ENCODE peak calls at places on chromosomes 6 and 20, in four cellular contexts. Y is GM12878, D is HepG2, F is K562. O is an unnamed sample.

GRCh38 chr6:170137911-170138910 is 152.7 kb downstream of the DLL1 start:
- DNase-seq in Y (no peak), D (no peak), F (no peak), O (no peak)

GRCh38 chr20:43323592-43323991 is 133.9 kb upstream of the PTPRT start:
- DNase-seq in Y (no peak), D (no peak), F (no peak), O (no peak)

GRCh38 chr20:58980711-58981563 is at the start of gene NELFCD:
- DNase-seq in Y (no peak), D (peak), F (peak), O (peak)

GRCh38 chr6:158506577-158506976 is 53.3 kb upstream of the TMEM181 start:
- DNase-seq in Y (no peak), D (peak), F (peak), O (peak)

GRCh38 chr20:48260370-48260769 is 475.1 kb upstream of the SULF2 start:
- DNase-seq in Y (no peak), D (no peak), F (no peak), O (no peak)

GRCh38 chr6:42201382-42201781 is 6.6 kb upstream of the GUCA1B start:
- DNase-seq in Y (no peak), D (no peak), F (no peak), O (no peak)

GRCh38 chr6:133632206-133632605 is 256.7 kb upstream of the TCF21 start:
- DNase-seq in Y (no peak), D (no peak), F (no peak), O (no peak)

GRCh38 chr6:134317471-134318131 is at the start of gene SGK1:
- DNase-seq in Y (no peak), D (no peak), F (no peak), O (peak)

GRCh38 chr20:3710703-3711417 is 1.5 kb downstream of the SIGLEC1 start:
- DNase-seq in Y (no peak), D (peak), F (peak), O (peak)

GRCh38 chr6:30612213-30612612 is 4.8 kb downstream of the PPP1R10 start:
- DNase-seq in Y (no peak), D (no peak), F (peak), O (no peak)

GRCh38 chr6:37354526-37355384 is 972 bp downstream of the RNF8 start:
- DNase-seq in Y (no peak), D (no peak), F (peak), O (peak)

GRCh38 chr6:30724906-30725667 is 4.9 kb downstream of the TUBB start:
- DNase-seq in Y (no peak), D (no peak), F (peak), O (no peak)

GRCh38 chr6:51459958-51460357 is 627.5 kb downstream of the PKHD1 start:
- DNase-seq in Y (peak), D (no peak), F (no peak), O (no peak)

GRCh38 chr20:59074456-59074855 is 31.9 kb upstream of the PRELID3B start:
- DNase-seq in Y (no peak), D (no peak), F (no peak), O (no peak)

GRCh38 chr6:135280375-135281136 is 99.4 kb downstream of the MYB start:
- DNase-seq in Y (no peak), D (no peak), F (peak), O (no peak)

GRCh38 chr6:52089758-52090348 is 2.4 kb upstream of the PKHD1 start:
- DNase-seq in Y (no peak), D (no peak), F (no peak), O (no peak)

GRCh38 chr20:48703107-48703506 is 124.7 kb downstream of the PREX1 start:
- DNase-seq in Y (no peak), D (no peak), F (no peak), O (no peak)

GRCh38 chr20:33914871-33915270 is 78.8 kb upstream of the RALY start:
- DNase-seq in Y (no peak), D (peak), F (no peak), O (no peak)

GRCh38 chr6:18823782-18824386 is 436.7 kb downstream of the RNF144B start:
- DNase-seq in Y (no peak), D (peak), F (peak), O (peak)

GRCh38 chr20:58070664-58071499 is 157.6 kb downstream of the ANKRD60 start:
- DNase-seq in Y (no peak), D (no peak), F (no peak), O (no peak)

GRCh38 chr6:148971027-148971927 is 224.4 kb downstream of the UST start:
- DNase-seq in Y (no peak), D (no peak), F (no peak), O (no peak)

GRCh38 chr6:143676437-143677045 is 1.2 kb upstream of the PHACTR2 start:
- DNase-seq in Y (no peak), D (no peak), F (no peak), O (no peak)

GRCh38 chr20:45963059-45964011 is 8.7 kb downstream of the ZNF335 start:
- DNase-seq in Y (no peak), D (peak), F (peak), O (no peak)

GRCh38 chr6:151044465-151045441 is 179.3 kb downstream of the MTHFD1L start:
- DNase-seq in Y (no peak), D (peak), F (no peak), O (no peak)

GRCh38 chr6:47626782-47627181 is 71.6 kb upstream of the ADGRF4 start:
- DNase-seq in Y (no peak), D (no peak), F (no peak), O (no peak)

GRCh38 chr6:129733290-129733689 is 23.3 kb upstream of the ARHGAP18 start:
- DNase-seq in Y (no peak), D (peak), F (peak), O (no peak)

GRCh38 chr6:44053760-44054556 is 73.3 kb downstream of the MRPL14 start:
- DNase-seq in Y (no peak), D (no peak), F (no peak), O (no peak)

GRCh38 chr6:132972971-132973370 is 158.6 kb downstream of the RPS12 start:
- DNase-seq in Y (no peak), D (no peak), F (no peak), O (no peak)

GRCh38 chr6:14452567-14453527 is 335.3 kb downstream of the CD83 start:
- DNase-seq in Y (peak), D (no peak), F (peak), O (no peak)

GRCh38 chr6:3409699-3410384 is 47.0 kb downstream of the SLC22A23 start:
- DNase-seq in Y (no peak), D (peak), F (peak), O (no peak)
- TF ChIP-seq FOXM1 in Y (no peak), D (no peak), F (no peak), O (no peak)

GRCh38 chr6:84618836-84619235 is 145.6 kb downstream of the TBX18 start:
- DNase-seq in Y (no peak), D (no peak), F (no peak), O (peak)

GRCh38 chr6:84618046-84618752 is 146.2 kb downstream of the TBX18 start:
- DNase-seq in Y (no peak), D (no peak), F (no peak), O (no peak)

GRCh38 chr6:84625510-84625909 is 138.9 kb downstream of the TBX18 start:
- DNase-seq in Y (no peak), D (no peak), F (no peak), O (no peak)

GRCh38 chr6:84623956-84624680 is 140.3 kb downstream of the TBX18 start:
- DNase-seq in Y (no peak), D (no peak), F (no peak), O (no peak)
- TF ChIP-seq SP1 in Y (no peak), D (no peak), F (no peak), O (no peak)

GRCh38 chr6:138007014-138007472 is 100.2 kb downstream of the PERP start:
- DNase-seq in Y (no peak), D (peak), F (peak), O (peak)
- TF ChIP-seq BHLHE40 in Y (no peak), D (peak), F (no peak), O (no peak)

GRCh38 chr6:136696783-136697364 is 95.4 kb downstream of the MAP3K5 start:
- DNase-seq in Y (no peak), D (no peak), F (no peak), O (no peak)
- TF ChIP-seq FOXM1 in Y (no peak), D (no peak), F (no peak), O (no peak)

GRCh38 chr6:100665041-100665380 is 200.3 kb upstream of the SIM1 start:
- DNase-seq in Y (peak), D (no peak), F (no peak), O (no peak)

GRCh38 chr6:100658486-100658885 is 193.8 kb upstream of the SIM1 start:
- DNase-seq in Y (no peak), D (no peak), F (no peak), O (no peak)

GRCh38 chr6:100663219-100663863 is 198.6 kb upstream of the SIM1 start:
- DNase-seq in Y (no peak), D (peak), F (no peak), O (no peak)

GRCh38 chr6:100670056-100670455 is 205.3 kb upstream of the SIM1 start:
- DNase-seq in Y (no peak), D (no peak), F (no peak), O (no peak)

GRCh38 chr6:100664274-100665040 is 199.7 kb upstream of the SIM1 start:
- DNase-seq in Y (no peak), D (no peak), F (peak), O (peak)
- TF ChIP-seq SP1 in Y (no peak), D (no peak), F (no peak), O (no peak)

DNA sequence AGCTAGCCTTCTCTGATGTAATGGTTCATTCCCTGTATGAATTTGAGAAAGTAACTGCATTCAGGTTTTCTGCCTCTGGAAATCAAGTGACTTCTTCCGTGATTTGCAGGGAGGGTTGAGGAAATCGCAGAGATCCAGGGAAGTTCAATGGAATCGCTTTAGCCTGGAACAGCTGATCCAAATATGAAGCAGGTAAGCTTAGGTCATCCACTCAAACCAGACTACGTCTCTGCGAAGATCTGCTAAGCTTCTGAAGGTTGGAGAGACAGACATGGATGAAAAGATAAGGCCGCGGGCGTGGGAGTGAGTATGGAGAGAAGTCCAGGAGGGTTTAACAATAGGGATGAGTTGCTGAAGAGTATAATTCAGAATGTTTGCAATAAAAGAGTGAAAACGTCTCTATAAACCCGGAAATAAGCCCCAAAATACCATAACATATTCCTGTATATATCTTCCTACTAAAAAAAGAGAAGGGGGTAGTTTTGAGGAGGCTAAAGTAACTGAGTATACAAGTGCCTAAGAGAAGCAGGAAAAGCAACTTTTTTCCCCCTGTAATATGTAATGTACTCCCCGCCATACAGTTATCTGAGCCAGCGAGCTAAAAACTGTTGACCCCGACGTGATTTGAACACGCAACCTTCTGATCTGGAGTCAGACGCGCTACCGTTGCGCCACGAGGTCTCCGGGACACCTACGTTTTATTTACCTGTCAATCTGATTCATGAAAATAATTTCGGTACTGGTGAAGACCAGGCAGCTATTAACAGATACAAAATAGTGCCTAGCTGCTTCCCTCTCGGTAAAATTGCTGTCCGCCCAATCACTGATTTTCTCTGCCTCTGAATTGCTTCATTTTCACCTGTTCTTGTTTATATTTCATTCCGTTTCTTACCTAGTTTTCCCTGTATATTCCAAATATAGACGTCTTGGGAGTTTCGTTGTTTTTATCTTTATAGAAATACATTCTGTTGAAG is 33.9 kb upstream of the BTN3A2 start:
- DNase-seq in Y (no peak), D (peak), F (peak), O (peak)
- TF ChIP-seq BHLHE40 in Y (no peak), D (no peak), F (no peak), O (no peak)

DNA sequence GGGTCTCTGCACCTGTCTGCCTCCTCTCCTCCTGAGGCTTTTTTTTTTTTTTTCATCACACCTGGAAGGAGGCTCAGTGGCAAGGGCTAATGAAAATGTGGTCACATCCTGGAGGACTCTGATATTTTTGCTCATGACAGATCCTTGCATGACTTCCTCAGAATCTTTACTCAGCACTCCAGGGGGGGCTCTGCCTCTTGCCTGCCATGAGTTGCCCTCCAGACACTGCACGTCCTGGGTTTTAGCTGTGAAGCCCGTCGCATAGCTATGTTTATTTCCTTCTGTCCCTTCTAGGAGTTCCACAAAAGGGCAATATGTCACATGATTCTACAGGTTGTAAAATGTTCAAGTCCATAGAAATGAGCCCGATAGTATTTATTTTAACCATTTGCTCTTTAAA is 18.2 kb downstream of the MAS1 start:
- DNase-seq in Y (no peak), D (no peak), F (no peak), O (no peak)
- TF ChIP-seq FOXM1 in Y (no peak), D (no peak), F (no peak), O (no peak)

DNA sequence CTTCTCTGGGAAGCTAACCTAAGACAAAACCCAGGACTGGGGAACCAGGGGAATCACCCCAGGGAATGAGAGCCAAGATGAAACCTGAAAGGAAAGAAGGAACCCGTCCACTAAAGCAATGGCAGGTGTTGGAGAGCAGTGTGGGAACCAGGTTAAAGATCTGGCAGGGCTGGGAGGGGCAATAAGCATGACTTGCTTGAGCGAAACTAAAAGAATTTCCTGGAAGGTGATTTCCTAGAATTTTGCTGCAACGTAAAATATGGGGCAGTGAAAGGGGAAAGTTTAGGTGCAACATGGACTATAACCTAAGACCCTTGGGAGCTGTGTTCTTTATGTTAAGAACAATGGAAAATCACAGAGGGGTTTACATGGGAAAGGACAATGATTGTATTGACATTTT is 126.2 kb upstream of the SSTR4 start:
- DNase-seq in Y (no peak), D (no peak), F (peak), O (no peak)
- TF ChIP-seq SP1 in Y (no peak), D (no peak), F (no peak), O (no peak)